ENCODE peak calls at places on chromosomes 4 and X, in eight cellular contexts. One of them, this sample, is unnamed.

GRCh38 chr4:73259552-73260140 is 1.0 kb upstream of the ANKRD17 start:
- DNase-seq in left lung: no peak
- DNase-seq in OCI-LY7: peak; percentile 46
- DNase-seq in A549: no peak
- DNase-seq in K562: no peak
- DNase-seq in fibroblast of lung: no peak
- DNase-seq in CD8-positive, alpha-beta T cell: no peak
- DNase-seq in cardiac muscle cell: no peak
- DNase-seq in this sample: no peak

GRCh38 chrX:134713618-134714107 is 55.4 kb upstream of the PLAC1 start:
- DNase-seq in OCI-LY7: no peak
- DNase-seq in cardiac muscle cell: no peak
- DNase-seq in A549: no peak
- DNase-seq in CD8-positive, alpha-beta T cell: no peak
- DNase-seq in fibroblast of lung: no peak
- DNase-seq in left lung: no peak
- DNase-seq in K562: no peak
- DNase-seq in this sample: no peak

GRCh38 chr4:126733301-126733700 is 899.5 kb upstream of the INTU start:
- DNase-seq in left lung: no peak
- DNase-seq in K562: no peak
- DNase-seq in CD8-positive, alpha-beta T cell: no peak
- DNase-seq in OCI-LY7: no peak
- DNase-seq in cardiac muscle cell: no peak
- DNase-seq in fibroblast of lung: peak; percentile 7
- DNase-seq in A549: no peak
- DNase-seq in this sample: no peak

GRCh38 chr4:83115000-83115399 is 471 bp upstream of the PLAC8 start:
- DNase-seq in cardiac muscle cell: no peak
- DNase-seq in A549: no peak
- DNase-seq in left lung: no peak
- DNase-seq in K562: no peak
- DNase-seq in OCI-LY7: no peak
- DNase-seq in CD8-positive, alpha-beta T cell: no peak
- DNase-seq in fibroblast of lung: peak; percentile 22
- DNase-seq in this sample: no peak

GRCh38 chrX:123340691-123341090 is 156.6 kb downstream of the GRIA3 start:
- DNase-seq in left lung: no peak
- DNase-seq in K562: no peak
- DNase-seq in CD8-positive, alpha-beta T cell: no peak
- DNase-seq in OCI-LY7: no peak
- DNase-seq in cardiac muscle cell: no peak
- DNase-seq in A549: peak; percentile 66
- DNase-seq in fibroblast of lung: no peak
- DNase-seq in this sample: no peak

GRCh38 chrX:10048695-10049094 is 81.5 kb downstream of the CLDN34 start:
- DNase-seq in OCI-LY7: no peak
- DNase-seq in A549: no peak
- DNase-seq in K562: no peak
- DNase-seq in fibroblast of lung: no peak
- DNase-seq in left lung: no peak
- DNase-seq in CD8-positive, alpha-beta T cell: no peak
- DNase-seq in cardiac muscle cell: no peak
- DNase-seq in this sample: no peak

GRCh38 chrX:102832661-102833060 is 104.4 kb upstream of the RAB40AL start:
- DNase-seq in OCI-LY7: no peak
- DNase-seq in cardiac muscle cell: no peak
- DNase-seq in K562: peak; percentile 18
- DNase-seq in fibroblast of lung: peak; percentile 43
- DNase-seq in A549: peak; percentile 81
- DNase-seq in CD8-positive, alpha-beta T cell: no peak
- DNase-seq in left lung: no peak
- DNase-seq in this sample: no peak

GRCh38 chr4:72486991-72487390 is 82.0 kb downstream of the ADAMTS3 start:
- DNase-seq in OCI-LY7: no peak
- DNase-seq in left lung: no peak
- DNase-seq in K562: no peak
- DNase-seq in cardiac muscle cell: no peak
- DNase-seq in CD8-positive, alpha-beta T cell: no peak
- DNase-seq in A549: no peak
- DNase-seq in fibroblast of lung: no peak
- DNase-seq in this sample: no peak

GRCh38 chrX:9864011-9864410 is 77.8 kb downstream of the SHROOM2 start:
- DNase-seq in OCI-LY7: no peak
- DNase-seq in cardiac muscle cell: peak; percentile 77
- DNase-seq in K562: no peak
- DNase-seq in A549: no peak
- DNase-seq in left lung: no peak
- DNase-seq in CD8-positive, alpha-beta T cell: no peak
- DNase-seq in fibroblast of lung: no peak
- DNase-seq in this sample: no peak

GRCh38 chrX:28756175-28756574 is 168.9 kb downstream of the IL1RAPL1 start:
- DNase-seq in fibroblast of lung: no peak
- DNase-seq in A549: no peak
- DNase-seq in K562: no peak
- DNase-seq in left lung: no peak
- DNase-seq in OCI-LY7: no peak
- DNase-seq in cardiac muscle cell: no peak
- DNase-seq in CD8-positive, alpha-beta T cell: no peak
- DNase-seq in this sample: no peak

GRCh38 chrX:105975382-105975781 is 63.1 kb downstream of the SERPINA7 start:
- DNase-seq in A549: peak; percentile 7
- DNase-seq in left lung: no peak
- DNase-seq in OCI-LY7: no peak
- DNase-seq in fibroblast of lung: peak; percentile 21
- DNase-seq in CD8-positive, alpha-beta T cell: no peak
- DNase-seq in cardiac muscle cell: peak; percentile 20
- DNase-seq in K562: no peak
- DNase-seq in this sample: no peak

GRCh38 chr4:71609159-71609558 is 174.7 kb downstream of the GC start:
- DNase-seq in fibroblast of lung: no peak
- DNase-seq in K562: no peak
- DNase-seq in OCI-LY7: no peak
- DNase-seq in cardiac muscle cell: no peak
- DNase-seq in left lung: no peak
- DNase-seq in CD8-positive, alpha-beta T cell: no peak
- DNase-seq in A549: no peak
- DNase-seq in this sample: no peak

GRCh38 chr4:122099896-122100295 is 52.2 kb upstream of the BLTP1 start:
- DNase-seq in K562: no peak
- DNase-seq in OCI-LY7: no peak
- DNase-seq in CD8-positive, alpha-beta T cell: no peak
- DNase-seq in fibroblast of lung: peak; percentile 70
- DNase-seq in cardiac muscle cell: no peak
- DNase-seq in A549: no peak
- DNase-seq in left lung: no peak
- DNase-seq in this sample: no peak

GRCh38 chr4:74891037-74891436 is 41.9 kb upstream of the PARM1 start:
- DNase-seq in cardiac muscle cell: no peak
- DNase-seq in K562: no peak
- DNase-seq in OCI-LY7: no peak
- DNase-seq in CD8-positive, alpha-beta T cell: no peak
- DNase-seq in left lung: no peak
- DNase-seq in A549: no peak
- DNase-seq in fibroblast of lung: no peak
- DNase-seq in this sample: no peak

GRCh38 chr4:31408136-31408535 is 688.0 kb downstream of the PCDH7 start:
- DNase-seq in OCI-LY7: no peak
- DNase-seq in cardiac muscle cell: no peak
- DNase-seq in fibroblast of lung: no peak
- DNase-seq in CD8-positive, alpha-beta T cell: no peak
- DNase-seq in A549: no peak
- DNase-seq in left lung: no peak
- DNase-seq in K562: no peak
- DNase-seq in this sample: no peak

GRCh38 chr4:8274772-8275241 is 5.3 kb downstream of the HTRA3 start:
- DNase-seq in A549: no peak
- DNase-seq in CD8-positive, alpha-beta T cell: no peak
- DNase-seq in left lung: peak; percentile 79
- DNase-seq in fibroblast of lung: peak; percentile 94
- DNase-seq in OCI-LY7: no peak
- DNase-seq in cardiac muscle cell: peak; percentile 67
- DNase-seq in K562: no peak
- DNase-seq in this sample: peak; percentile 92
- TF ChIP-seq CTCF in A549: no peak
- TF ChIP-seq CTCF in CD8-positive, alpha-beta T cell: no peak
- TF ChIP-seq CTCF in left lung: no peak
- TF ChIP-seq CTCF in fibroblast of lung: peak; percentile 56
- TF ChIP-seq CTCF in OCI-LY7: no peak
- TF ChIP-seq CTCF in cardiac muscle cell: peak; percentile 53
- TF ChIP-seq CTCF in K562: peak; percentile 43
- TF ChIP-seq CTCF in this sample: peak; percentile 41

GRCh38 chr4:117479673-117480072 is 394.3 kb upstream of the TRAM1L1 start:
- DNase-seq in fibroblast of lung: no peak
- DNase-seq in OCI-LY7: no peak
- DNase-seq in K562: no peak
- DNase-seq in left lung: no peak
- DNase-seq in A549: no peak
- DNase-seq in CD8-positive, alpha-beta T cell: no peak
- DNase-seq in cardiac muscle cell: no peak
- DNase-seq in this sample: no peak

GRCh38 chr4:117478702-117479101 is 393.3 kb upstream of the TRAM1L1 start:
- DNase-seq in OCI-LY7: no peak
- DNase-seq in cardiac muscle cell: no peak
- DNase-seq in K562: no peak
- DNase-seq in CD8-positive, alpha-beta T cell: no peak
- DNase-seq in A549: no peak
- DNase-seq in left lung: no peak
- DNase-seq in fibroblast of lung: no peak
- DNase-seq in this sample: no peak

GRCh38 chr4:117477925-117478324 is 392.5 kb upstream of the TRAM1L1 start:
- DNase-seq in left lung: no peak
- DNase-seq in OCI-LY7: no peak
- DNase-seq in CD8-positive, alpha-beta T cell: no peak
- DNase-seq in A549: no peak
- DNase-seq in cardiac muscle cell: no peak
- DNase-seq in K562: no peak
- DNase-seq in fibroblast of lung: no peak
- DNase-seq in this sample: no peak

GRCh38 chr4:117474987-117475386 is 389.6 kb upstream of the TRAM1L1 start:
- DNase-seq in cardiac muscle cell: no peak
- DNase-seq in A549: no peak
- DNase-seq in fibroblast of lung: no peak
- DNase-seq in left lung: no peak
- DNase-seq in K562: no peak
- DNase-seq in CD8-positive, alpha-beta T cell: no peak
- DNase-seq in OCI-LY7: no peak
- DNase-seq in this sample: no peak
- H3K4me3 ChIP-seq in cardiac muscle cell: no peak overlapping the region
- H3K4me3 ChIP-seq in A549: no peak overlapping the region
- H3K4me3 ChIP-seq in fibroblast of lung: no peak overlapping the region
- H3K4me3 ChIP-seq in left lung: no peak overlapping the region
- H3K4me3 ChIP-seq in K562: no peak overlapping the region
- H3K4me3 ChIP-seq in CD8-positive, alpha-beta T cell: no peak overlapping the region
- H3K4me3 ChIP-seq in OCI-LY7: no peak overlapping the region
- H3K4me3 ChIP-seq in this sample: no peak overlapping the region

GRCh38 chr4:88775529-88775928 is 77.9 kb upstream of the NAP1L5 start:
- DNase-seq in cardiac muscle cell: no peak
- DNase-seq in fibroblast of lung: no peak
- DNase-seq in A549: no peak
- DNase-seq in left lung: no peak
- DNase-seq in OCI-LY7: no peak
- DNase-seq in CD8-positive, alpha-beta T cell: no peak
- DNase-seq in K562: no peak
- DNase-seq in this sample: no peak

GRCh38 chr4:88780389-88780788 is 82.8 kb upstream of the NAP1L5 start:
- DNase-seq in CD8-positive, alpha-beta T cell: no peak
- DNase-seq in left lung: no peak
- DNase-seq in A549: no peak
- DNase-seq in cardiac muscle cell: no peak
- DNase-seq in fibroblast of lung: no peak
- DNase-seq in OCI-LY7: no peak
- DNase-seq in K562: no peak
- DNase-seq in this sample: no peak

GRCh38 chr4:88775026-88775425 is 77.4 kb upstream of the NAP1L5 start:
- DNase-seq in left lung: no peak
- DNase-seq in A549: no peak
- DNase-seq in cardiac muscle cell: no peak
- DNase-seq in CD8-positive, alpha-beta T cell: no peak
- DNase-seq in K562: no peak
- DNase-seq in fibroblast of lung: no peak
- DNase-seq in OCI-LY7: no peak
- DNase-seq in this sample: no peak

DNA sequence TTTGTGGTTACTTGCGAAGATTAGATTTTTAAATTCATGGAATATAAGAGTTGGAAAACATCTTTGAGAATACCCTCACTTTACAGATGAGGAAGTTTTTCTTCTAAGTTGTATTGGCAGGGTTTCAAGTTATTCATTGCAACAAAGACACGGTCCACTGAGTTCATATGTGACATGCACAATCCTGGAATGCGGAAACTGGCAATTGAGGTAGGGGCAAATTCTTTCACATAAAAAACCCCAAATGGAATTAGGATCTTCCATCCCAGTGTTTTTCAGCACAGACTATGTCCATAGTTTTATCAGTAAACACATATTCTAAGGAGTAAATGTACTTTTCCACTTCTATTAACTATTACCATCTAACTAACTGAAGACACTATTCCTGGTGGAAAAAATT is 81.8 kb upstream of the NAP1L5 start:
- DNase-seq in OCI-LY7: no peak
- DNase-seq in left lung: no peak
- DNase-seq in fibroblast of lung: no peak
- DNase-seq in A549: no peak
- DNase-seq in cardiac muscle cell: no peak
- DNase-seq in K562: no peak
- DNase-seq in CD8-positive, alpha-beta T cell: no peak
- DNase-seq in this sample: no peak
- H3K27ac ChIP-seq in OCI-LY7: no peak overlapping the region
- H3K27ac ChIP-seq in left lung: no peak overlapping the region
- H3K27ac ChIP-seq in fibroblast of lung: no peak overlapping the region
- H3K27ac ChIP-seq in A549: no peak overlapping the region
- H3K27ac ChIP-seq in cardiac muscle cell: no peak overlapping the region
- H3K27ac ChIP-seq in K562: no peak overlapping the region
- H3K27ac ChIP-seq in CD8-positive, alpha-beta T cell: no peak overlapping the region
- H3K27ac ChIP-seq in this sample: no peak overlapping the region

GRCh38 chr4:153543351-153543750 is 77.2 kb downstream of the TMEM131L start:
- DNase-seq in CD8-positive, alpha-beta T cell: no peak
- DNase-seq in OCI-LY7: no peak
- DNase-seq in K562: no peak
- DNase-seq in A549: no peak
- DNase-seq in cardiac muscle cell: no peak
- DNase-seq in fibroblast of lung: no peak
- DNase-seq in left lung: no peak
- DNase-seq in this sample: no peak

GRCh38 chr4:153545822-153546221 is 79.7 kb downstream of the TMEM131L start:
- DNase-seq in A549: no peak
- DNase-seq in left lung: no peak
- DNase-seq in cardiac muscle cell: no peak
- DNase-seq in OCI-LY7: no peak
- DNase-seq in fibroblast of lung: no peak
- DNase-seq in K562: no peak
- DNase-seq in CD8-positive, alpha-beta T cell: no peak
- DNase-seq in this sample: no peak

GRCh38 chr4:153541426-153542096 is 75.4 kb downstream of the TMEM131L start:
- DNase-seq in CD8-positive, alpha-beta T cell: no peak
- DNase-seq in OCI-LY7: no peak
- DNase-seq in left lung: no peak
- DNase-seq in cardiac muscle cell: no peak
- DNase-seq in fibroblast of lung: peak; percentile 87
- DNase-seq in A549: no peak
- DNase-seq in K562: no peak
- DNase-seq in this sample: no peak

GRCh38 chr4:153542131-153542530 is 76.0 kb downstream of the TMEM131L start:
- DNase-seq in OCI-LY7: no peak
- DNase-seq in A549: no peak
- DNase-seq in left lung: no peak
- DNase-seq in cardiac muscle cell: no peak
- DNase-seq in K562: no peak
- DNase-seq in CD8-positive, alpha-beta T cell: no peak
- DNase-seq in fibroblast of lung: no peak
- DNase-seq in this sample: no peak

GRCh38 chr4:153542835-153543234 is 76.7 kb downstream of the TMEM131L start:
- DNase-seq in cardiac muscle cell: no peak
- DNase-seq in OCI-LY7: no peak
- DNase-seq in left lung: no peak
- DNase-seq in A549: no peak
- DNase-seq in CD8-positive, alpha-beta T cell: no peak
- DNase-seq in K562: peak; percentile 50
- DNase-seq in fibroblast of lung: no peak
- DNase-seq in this sample: no peak
- TF ChIP-seq CTCF in cardiac muscle cell: no peak
- TF ChIP-seq CTCF in OCI-LY7: peak; percentile 80
- TF ChIP-seq CTCF in left lung: no peak
- TF ChIP-seq CTCF in A549: no peak
- TF ChIP-seq CTCF in CD8-positive, alpha-beta T cell: peak; percentile 38
- TF ChIP-seq CTCF in K562: peak; percentile 64
- TF ChIP-seq CTCF in fibroblast of lung: no peak
- TF ChIP-seq CTCF in this sample: no peak

This sample was measured in psoas muscle.